ENCODE peak calls at places on chromosome 16, in ten cellular contexts. G is Peyer's patch, B is MM.1S, T is transverse colon, X is SK-N-MC, I is PC-3, D is heart right ventricle, P is neural progenitor cell, H is sigmoid colon, O is cardiac muscle cell. M is an unnamed sample.

GRCh38 chr16:50819706-50820105 is 77.8 kb downstream of the CYLD start:
- DNase-seq in G (no peak), B (no peak), T (no peak), X (no peak), I (no peak), D (no peak), P (no peak), H (no peak), O (no peak), M (no peak)

GRCh38 chr16:28191364-28191985 is 20.3 kb downstream of the XPO6 start:
- DNase-seq in G (no peak), B (no peak), T (no peak), X (no peak), I (peak; percentile 46), D (no peak), P (no peak), H (no peak), O (no peak), M (peak; percentile 98)

GRCh38 chr16:49150341-49150740 is 131.3 kb downstream of the CBLN1 start:
- DNase-seq in G (no peak), B (no peak), T (no peak), X (no peak), I (no peak), D (no peak), P (no peak), H (no peak), O (no peak), M (no peak)

GRCh38 chr16:11198375-11198774 is 57.6 kb downstream of the SOCS1 start:
- DNase-seq in G (no peak), B (no peak), T (no peak), X (no peak), I (no peak), D (no peak), P (no peak), H (no peak), O (no peak), M (no peak)

GRCh38 chr16:13324861-13325260 is 423.5 kb downstream of the SHISA9 start:
- DNase-seq in G (no peak), B (no peak), T (no peak), X (no peak), I (no peak), D (no peak), P (no peak), H (no peak), O (no peak), M (no peak)

GRCh38 chr16:1705688-1706385 is at the start of gene MAPK8IP3:
- DNase-seq in G (peak; percentile 84), B (peak; percentile 90), T (peak; percentile 94), X (peak; percentile 37), I (peak; percentile 90), D (peak; percentile 95), P (peak; percentile 97), H (peak; percentile 95), O (peak; percentile 91), M (peak; percentile 78)

GRCh38 chr16:71401988-71402387 is 39.9 kb downstream of the TLE7 start:
- DNase-seq in G (no peak), B (no peak), T (no peak), X (no peak), I (no peak), D (no peak), P (peak; percentile 9), H (no peak), O (no peak), M (no peak)

GRCh38 chr16:24504467-24505345 is 34.7 kb upstream of the RBBP6 start:
- DNase-seq in G (peak; percentile 25), B (peak; percentile 68), T (peak; percentile 38), X (no peak), I (peak; percentile 72), D (peak; percentile 15), P (peak; percentile 78), H (peak; percentile 66), O (peak; percentile 76), M (peak; percentile 66)

GRCh38 chr16:74449470-74449869 is 28.2 kb upstream of the CLEC18B start:
- DNase-seq in G (no peak), B (no peak), T (peak; percentile 30), X (no peak), I (peak; percentile 65), D (no peak), P (no peak), H (peak; percentile 78), O (no peak), M (peak; percentile 89)

GRCh38 chr16:75570351-75571104 is 4.3 kb downstream of the GABARAPL2 start:
- DNase-seq in G (no peak), B (no peak), T (no peak), X (no peak), I (no peak), D (no peak), P (no peak), H (no peak), O (no peak), M (no peak)

GRCh38 chr16:81855552-81856153 is 76.6 kb downstream of the PLCG2 start:
- DNase-seq in G (no peak), B (no peak), T (no peak), X (no peak), I (no peak), D (no peak), P (no peak), H (no peak), O (no peak), M (no peak)

GRCh38 chr16:6016530-6017184 is 919.1 kb upstream of the EEF2KMT start:
- DNase-seq in G (no peak), B (peak; percentile 72), T (no peak), X (no peak), I (peak; percentile 17), D (no peak), P (peak; percentile 90), H (no peak), O (no peak), M (peak; percentile 28)

GRCh38 chr16:49348408-49349176 is 25.0 kb upstream of the C16orf78 start:
- DNase-seq in G (no peak), B (no peak), T (no peak), X (no peak), I (no peak), D (no peak), P (no peak), H (no peak), O (no peak), M (no peak)

GRCh38 chr16:86117235-86117634 is 218.3 kb downstream of the IRF8 start:
- DNase-seq in G (no peak), B (no peak), T (no peak), X (no peak), I (no peak), D (no peak), P (no peak), H (peak; percentile 52), O (no peak), M (no peak)

GRCh38 chr16:11325404-11326083 is 19.7 kb upstream of the RMI2 start:
- DNase-seq in G (peak; percentile 54), B (no peak), T (no peak), X (no peak), I (no peak), D (no peak), P (no peak), H (no peak), O (no peak), M (no peak)

GRCh38 chr16:72092832-72093447 is 480 bp downstream of the TXNL4B start:
- DNase-seq in G (no peak), B (peak; percentile 24), T (no peak), X (no peak), I (peak; percentile 63), D (no peak), P (peak; percentile 51), H (no peak), O (peak; percentile 81), M (peak; percentile 74)

GRCh38 chr16:70267516-70267915 is 15.8 kb upstream of the EXOSC6 start:
- DNase-seq in G (no peak), B (no peak), T (peak; percentile 33), X (no peak), I (peak; percentile 52), D (no peak), P (peak; percentile 70), H (peak; percentile 33), O (peak; percentile 68), M (peak; percentile 57)

GRCh38 chr16:14600164-14600563 is 29.9 kb downstream of the PARN start:
- DNase-seq in G (no peak), B (peak; percentile 27), T (no peak), X (no peak), I (peak; percentile 47), D (no peak), P (peak; percentile 34), H (no peak), O (peak; percentile 51), M (peak; percentile 49)
- H3K36me3 ChIP-seq in G (peaks cover 92% of the 10 kb centered on the region), B (no peaks in the 10 kb centered on the region), T (no peaks in the 10 kb centered on the region), X (peaks cover 41% of the 10 kb centered on the region), I (no peaks in the 10 kb centered on the region), D (peaks cover 4% of the 10 kb centered on the region), P (peaks cover 9% of the 10 kb centered on the region), H (peaks cover 26% of the 10 kb centered on the region), O (peaks cover 33% of the 10 kb centered on the region), M (peaks cover 11% of the 10 kb centered on the region)

GRCh38 chr16:4828567-4829320 is 18.3 kb downstream of the GLYR1 start:
- DNase-seq in G (no peak), B (no peak), T (peak; percentile 49), X (no peak), I (no peak), D (peak; percentile 32), P (no peak), H (no peak), O (no peak), M (no peak)

GRCh38 chr16:4831616-4832015 is 15.5 kb downstream of the GLYR1 start:
- DNase-seq in G (no peak), B (no peak), T (no peak), X (no peak), I (no peak), D (no peak), P (no peak), H (no peak), O (no peak), M (no peak)

GRCh38 chr16:4830408-4830807 is 16.7 kb downstream of the GLYR1 start:
- DNase-seq in G (no peak), B (no peak), T (no peak), X (no peak), I (no peak), D (no peak), P (no peak), H (no peak), O (peak; percentile 56), M (no peak)

GRCh38 chr16:4825196-4825595 is 21.9 kb downstream of the GLYR1 start:
- DNase-seq in G (no peak), B (no peak), T (no peak), X (no peak), I (no peak), D (peak; percentile 51), P (no peak), H (no peak), O (no peak), M (no peak)

GRCh38 chr16:4826980-4827379 is 20.1 kb downstream of the GLYR1 start:
- DNase-seq in G (no peak), B (no peak), T (no peak), X (no peak), I (no peak), D (no peak), P (no peak), H (no peak), O (no peak), M (no peak)
- H3K36me3 ChIP-seq in G (peaks cover 100% of the 10 kb centered on the region), B (peaks cover 19% of the 10 kb centered on the region), T (no peaks in the 10 kb centered on the region), X (peaks cover 73% of the 10 kb centered on the region), I (peaks cover 26% of the 10 kb centered on the region), D (peaks cover 5% of the 10 kb centered on the region), P (no peaks in the 10 kb centered on the region), H (peaks cover 81% of the 10 kb centered on the region), O (peaks cover 29% of the 10 kb centered on the region), M (peaks cover 31% of the 10 kb centered on the region)

GRCh38 chr16:23207485-23207884 is 24.9 kb downstream of the SCNN1G start:
- DNase-seq in G (no peak), B (no peak), T (no peak), X (no peak), I (no peak), D (no peak), P (peak; percentile 13), H (no peak), O (no peak), M (no peak)
- H3K36me3 ChIP-seq in G (no peaks in the 10 kb centered on the region), B (no peaks in the 10 kb centered on the region), T (no peaks in the 10 kb centered on the region), X (no peaks in the 10 kb centered on the region), I (no peaks in the 10 kb centered on the region), D (no peaks in the 10 kb centered on the region), P (no peaks in the 10 kb centered on the region), H (no peaks in the 10 kb centered on the region), O (no peaks in the 10 kb centered on the region), M (no peaks in the 10 kb centered on the region)

GRCh38 chr16:3752984-3753383 is 35.7 kb upstream of the TRAP1 start:
- DNase-seq in G (no peak), B (no peak), T (no peak), X (no peak), I (no peak), D (no peak), P (no peak), H (no peak), O (no peak), M (no peak)
- H3K36me3 ChIP-seq in G (peaks cover 85% of the 10 kb centered on the region), B (peaks cover 13% of the 10 kb centered on the region), T (no peaks in the 10 kb centered on the region), X (peaks cover 87% of the 10 kb centered on the region), I (no peaks in the 10 kb centered on the region), D (no peaks in the 10 kb centered on the region), P (peaks cover 16% of the 10 kb centered on the region), H (peaks cover 15% of the 10 kb centered on the region), O (peaks cover 46% of the 10 kb centered on the region), M (peaks cover 16% of the 10 kb centered on the region)

M was measured in bronchial epithelial cell.